ENCODE peak calls at places on chromosomes 4 and X, in four cellular contexts. U is HepG2, O is K562, Q is GM12878. G is an unnamed sample.

GRCh38 chrX:17631647-17632046 is 105.6 kb upstream of the SCML1 start:
- DNase-seq in O (no peak), Q (no peak), U (no peak), G (no peak)

GRCh38 chr4:142493255-142493976 is 352.7 kb downstream of the INPP4B start:
- DNase-seq in U (no peak), O (no peak), Q (no peak), G (no peak)

GRCh38 chrX:143634701-143635442 is 1.0 kb downstream of the SLITRK4 start:
- DNase-seq in Q (no peak), O (no peak), U (no peak), G (no peak)

GRCh38 chrX:53050841-53051240 is 2.3 kb downstream of the GPR173 start:
- DNase-seq in Q (no peak), O (no peak), U (no peak), G (no peak)

GRCh38 chr4:169079942-169080827 is 70.1 kb upstream of the CBR4 start:
- DNase-seq in U (peak; percentile 88), O (peak; percentile 19), Q (peak; percentile 51), G (no peak)

GRCh38 chr4:105149771-105150170 is 3.1 kb downstream of the TET2 start:
- DNase-seq in U (no peak), Q (no peak), O (no peak), G (no peak)

GRCh38 chr4:56477192-56477706 is 9.8 kb downstream of the SRP72 start:
- DNase-seq in O (no peak), Q (no peak), U (no peak), G (no peak)

GRCh38 chr4:7694256-7694775 is 245.3 kb downstream of the AFAP1 start:
- DNase-seq in Q (no peak), O (no peak), U (no peak), G (no peak)

GRCh38 chr4:168560184-168560834 is 63.5 kb downstream of the PALLD start:
- DNase-seq in Q (no peak), U (no peak), O (no peak), G (no peak)

GRCh38 chr4:7635435-7635834 is 200.7 kb upstream of the PSAPL1 start:
- DNase-seq in Q (no peak), O (no peak), U (no peak), G (no peak)

GRCh38 chrX:134925551-134925950 is 65.2 kb upstream of the SMIM10 start:
- DNase-seq in O (no peak), U (no peak), Q (no peak), G (no peak)

GRCh38 chr4:119025916-119026661 is 109.5 kb upstream of the MYOZ2 start:
- DNase-seq in Q (no peak), U (no peak), O (no peak), G (no peak)

GRCh38 chr4:38803833-38804653 is 548 bp downstream of the TLR1 start:
- DNase-seq in U (no peak), Q (peak; percentile 99), O (no peak), G (no peak)

GRCh38 chrX:48531359-48531954 is 8.1 kb upstream of the TBC1D25 start:
- DNase-seq in Q (no peak), U (no peak), O (peak; percentile 22), G (no peak)

GRCh38 chrX:9724711-9725110 is 40.9 kb downstream of the GPR143 start:
- DNase-seq in U (no peak), O (no peak), Q (no peak), G (no peak)

GRCh38 chr4:71009796-71010588 is 16.5 kb downstream of the DCK start:
- DNase-seq in Q (no peak), U (peak; percentile 50), O (peak; percentile 50), G (no peak)

GRCh38 chrX:41528784-41529183 is 81.6 kb downstream of the NYX start:
- DNase-seq in Q (no peak), U (no peak), O (no peak), G (no peak)

GRCh38 chrX:106874075-106874474 is 29.1 kb downstream of the RIPPLY1 start:
- DNase-seq in O (no peak), U (peak; percentile 4), Q (no peak), G (no peak)

GRCh38 chr4:168619266-168619631 is 122.4 kb downstream of the PALLD start:
- DNase-seq in Q (no peak), O (no peak), U (no peak), G (no peak)

GRCh38 chrX:3320471-3321046 is 25.9 kb downstream of the MXRA5 start:
- DNase-seq in Q (no peak), O (no peak), U (no peak), G (no peak)
- TF ChIP-seq TCF7 in Q (no peak), O (no peak), U (no peak), G (no peak)

DNA sequence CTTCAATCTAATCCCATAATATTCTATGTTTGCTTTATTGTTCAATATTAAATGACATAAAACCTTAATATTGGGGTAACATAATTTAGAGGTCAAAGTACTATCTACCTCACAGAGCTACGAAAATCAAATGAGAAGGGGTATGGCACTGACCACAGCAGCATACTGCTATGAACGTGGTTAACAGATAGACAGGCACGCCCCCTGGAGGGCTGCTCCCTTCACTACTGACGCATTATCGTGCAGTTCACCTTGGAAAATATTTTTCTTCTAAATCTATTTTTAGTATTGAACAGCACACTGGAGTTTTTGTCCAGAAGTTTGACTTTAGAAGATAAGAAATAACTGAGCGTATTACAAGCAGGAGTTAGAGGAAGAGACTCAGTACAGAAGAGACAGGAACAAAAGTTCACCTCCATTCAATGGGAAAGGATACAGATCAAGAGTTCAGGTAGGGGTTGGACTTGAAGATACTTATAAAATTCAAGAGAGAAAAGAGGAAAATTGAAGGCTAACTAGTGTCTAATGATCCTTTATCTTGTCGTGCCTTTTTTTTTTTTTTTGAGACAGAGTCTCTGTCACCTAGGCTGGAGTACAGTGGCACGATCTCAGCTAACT is 22.7 kb downstream of the MAP9 start:
- DNase-seq in O (peak; percentile 16), U (peak; percentile 27), Q (no peak), G (peak; percentile 68)
- TF ChIP-seq TCF7 in O (no peak), U (no peak), Q (no peak), G (no peak)

GRCh38 chrX:149283853-149284252 is 221.3 kb downstream of the IDS start:
- DNase-seq in U (no peak), O (no peak), Q (no peak), G (no peak)

GRCh38 chrX:149284616-149285015 is 220.5 kb downstream of the IDS start:
- DNase-seq in Q (no peak), O (no peak), U (no peak), G (no peak)

GRCh38 chrX:149282909-149283308 is 222.2 kb downstream of the IDS start:
- DNase-seq in O (no peak), U (no peak), Q (no peak), G (no peak)

GRCh38 chrX:149275836-149276235 is 229.3 kb downstream of the IDS start:
- DNase-seq in Q (no peak), O (no peak), U (no peak), G (no peak)

DNA sequence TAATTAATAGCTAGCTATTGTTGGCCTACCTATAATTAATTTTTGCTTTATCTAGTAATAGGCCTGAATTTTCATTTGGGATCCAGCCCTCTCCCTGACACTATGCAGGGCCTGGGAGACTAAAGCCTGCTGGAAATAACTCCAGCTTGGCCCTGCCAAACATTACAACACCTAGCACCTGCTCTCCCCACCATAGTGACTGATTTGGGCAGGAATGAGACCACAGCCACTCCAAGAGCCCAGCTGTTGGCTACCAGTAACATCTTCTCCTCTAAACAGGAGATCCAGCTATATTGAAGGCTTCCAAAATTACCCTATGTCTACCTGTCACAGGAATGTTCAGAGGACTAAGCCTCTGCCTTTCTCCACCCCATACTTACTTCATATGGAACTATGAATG is 225.1 kb downstream of the IDS start:
- DNase-seq in O (no peak), U (no peak), Q (no peak), G (no peak)
- TF ChIP-seq TCF7 in O (no peak), U (no peak), Q (no peak), G (no peak)

GRCh38 chrX:70042399-70043371 is 7.1 kb downstream of the AWAT2 start:
- DNase-seq in O (peak; percentile 29), U (peak; percentile 18), Q (no peak), G (no peak)

GRCh38 chrX:70046978-70047377 is 2.8 kb downstream of the AWAT2 start:
- DNase-seq in Q (no peak), U (no peak), O (no peak), G (no peak)

GRCh38 chrX:70043685-70044084 is 6.1 kb downstream of the AWAT2 start:
- DNase-seq in Q (no peak), U (no peak), O (no peak), G (no peak)

GRCh38 chrX:70041993-70042392 is 7.7 kb downstream of the AWAT2 start:
- DNase-seq in O (no peak), U (no peak), Q (no peak), G (no peak)

DNA sequence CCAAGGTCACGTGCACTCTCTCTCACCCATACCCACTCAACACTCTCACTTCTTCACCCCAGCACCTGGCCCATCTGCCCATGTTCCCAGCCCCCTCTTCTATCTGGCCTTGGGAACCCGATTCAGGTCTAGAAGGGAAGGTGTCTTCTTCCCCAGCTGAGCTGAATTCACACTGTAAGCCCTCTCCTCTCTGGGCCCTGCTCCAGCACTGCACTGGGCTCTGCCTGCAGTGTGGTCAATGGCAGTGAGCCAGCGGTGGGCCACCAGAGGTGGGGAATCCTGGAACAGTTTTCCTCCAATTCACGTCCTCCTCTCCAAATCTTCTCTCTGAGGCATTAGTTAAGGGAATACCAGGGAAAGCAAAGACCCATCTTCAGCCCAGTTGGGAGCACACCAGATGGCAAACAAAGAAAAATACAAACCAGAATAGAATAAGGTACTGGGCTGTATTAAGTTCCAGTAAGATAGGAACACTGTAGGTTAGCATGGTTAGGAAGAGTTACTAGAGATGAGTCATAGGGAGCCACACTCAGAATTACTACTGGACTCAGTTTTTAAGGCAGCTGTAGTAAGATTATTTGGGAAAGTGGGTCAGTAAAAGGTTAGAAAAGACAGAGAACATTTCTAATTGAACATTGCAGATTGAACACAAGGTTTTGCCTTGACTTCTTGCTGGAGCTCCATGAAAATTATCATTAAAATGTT is 5.0 kb downstream of the AWAT2 start:
- DNase-seq in U (no peak), O (no peak), Q (no peak), G (no peak)
- TF ChIP-seq TCF7 in U (no peak), O (no peak), Q (no peak), G (no peak)

DNA sequence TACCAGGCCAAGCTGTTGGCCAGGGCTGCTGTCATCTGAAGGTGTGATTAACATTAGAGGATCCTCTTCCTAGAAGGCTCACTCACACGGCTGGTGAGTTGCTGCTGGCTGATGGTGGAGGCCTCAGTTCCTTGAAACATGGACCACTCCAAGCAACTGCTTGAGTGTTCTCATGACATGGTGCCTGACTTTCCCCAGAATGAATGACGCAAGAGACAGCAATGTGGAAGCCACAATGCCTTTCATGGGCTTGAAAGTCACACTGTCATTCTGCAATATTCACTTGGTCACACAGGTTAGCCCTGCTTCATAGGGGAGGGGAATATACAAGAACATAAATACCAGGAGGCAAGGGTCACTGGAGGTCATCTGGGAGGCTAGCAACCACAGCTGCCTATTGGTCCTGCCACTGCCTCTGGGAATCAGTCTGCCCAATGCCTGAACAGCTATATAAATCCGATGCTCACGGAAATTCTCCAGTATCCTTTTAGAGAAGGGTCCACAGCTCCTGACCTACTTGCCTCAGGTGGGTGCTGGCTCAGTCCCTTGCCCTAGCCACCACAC is 97.1 kb upstream of the MAML3 start:
- DNase-seq in Q (no peak), O (no peak), U (no peak), G (no peak)
- TF ChIP-seq TCF7 in Q (no peak), O (no peak), U (no peak), G (no peak)

GRCh38 chr4:6377626-6378492 is 94.6 kb downstream of the PPP2R2C start:
- DNase-seq in Q (no peak), U (no peak), O (no peak), G (no peak)
- TF ChIP-seq TCF7 in Q (no peak), U (no peak), O (no peak), G (no peak)